ENCODE peak calls at places on chromosomes 5 and 9, in ten cellular contexts. One of them, this sample, is unnamed.

GRCh38 chr5:131530706-131531331 is 104.2 kb downstream of the RAPGEF6 start:
- DNase-seq in lower leg skin: no peak
- DNase-seq in PC-3: no peak
- DNase-seq in HFFc6: no peak
- DNase-seq in BJ: no peak
- DNase-seq in psoas muscle: no peak
- DNase-seq in neural crest cell: no peak
- DNase-seq in ovary: no peak
- DNase-seq in tibial artery: no peak
- DNase-seq in choroid plexus epithelial cell: no peak
- DNase-seq in this sample: no peak

GRCh38 chr5:124087752-124088151 is 575.8 kb downstream of the CSNK1G3 start:
- DNase-seq in lower leg skin: no peak
- DNase-seq in PC-3: no peak
- DNase-seq in HFFc6: no peak
- DNase-seq in BJ: no peak
- DNase-seq in psoas muscle: no peak
- DNase-seq in neural crest cell: no peak
- DNase-seq in ovary: no peak
- DNase-seq in tibial artery: no peak
- DNase-seq in choroid plexus epithelial cell: no peak
- DNase-seq in this sample: no peak

GRCh38 chr9:98532574-98532973 is 176.2 kb downstream of the GABBR2 start:
- DNase-seq in lower leg skin: no peak
- DNase-seq in PC-3: no peak
- DNase-seq in HFFc6: no peak
- DNase-seq in BJ: no peak
- DNase-seq in psoas muscle: no peak
- DNase-seq in neural crest cell: no peak
- DNase-seq in ovary: no peak
- DNase-seq in tibial artery: no peak
- DNase-seq in choroid plexus epithelial cell: no peak
- DNase-seq in this sample: no peak

GRCh38 chr5:144249755-144250464 is 79.2 kb downstream of the KCTD16 start:
- DNase-seq in lower leg skin: no peak
- DNase-seq in PC-3: no peak
- DNase-seq in HFFc6: no peak
- DNase-seq in BJ: no peak
- DNase-seq in psoas muscle: no peak
- DNase-seq in neural crest cell: no peak
- DNase-seq in ovary: no peak
- DNase-seq in tibial artery: no peak
- DNase-seq in choroid plexus epithelial cell: no peak
- DNase-seq in this sample: no peak

GRCh38 chr5:132877938-132878337 is 4.5 kb downstream of the LEAP2 start:
- DNase-seq in lower leg skin: no peak
- DNase-seq in PC-3: peak
- DNase-seq in HFFc6: peak
- DNase-seq in BJ: no peak
- DNase-seq in psoas muscle: peak
- DNase-seq in neural crest cell: no peak
- DNase-seq in ovary: no peak
- DNase-seq in tibial artery: no peak
- DNase-seq in choroid plexus epithelial cell: peak
- DNase-seq in this sample: peak

GRCh38 chr9:10633785-10634184 is 21.0 kb upstream of the PTPRD start:
- DNase-seq in lower leg skin: no peak
- DNase-seq in PC-3: no peak
- DNase-seq in HFFc6: no peak
- DNase-seq in BJ: no peak
- DNase-seq in psoas muscle: no peak
- DNase-seq in neural crest cell: no peak
- DNase-seq in ovary: no peak
- DNase-seq in tibial artery: no peak
- DNase-seq in choroid plexus epithelial cell: no peak
- DNase-seq in this sample: no peak

GRCh38 chr5:131751551-131751950 is 45.3 kb downstream of the FNIP1 start:
- DNase-seq in lower leg skin: no peak
- DNase-seq in PC-3: no peak
- DNase-seq in HFFc6: no peak
- DNase-seq in BJ: no peak
- DNase-seq in psoas muscle: no peak
- DNase-seq in neural crest cell: no peak
- DNase-seq in ovary: no peak
- DNase-seq in tibial artery: no peak
- DNase-seq in choroid plexus epithelial cell: no peak
- DNase-seq in this sample: no peak

GRCh38 chr5:81759632-81760005 is 8.7 kb upstream of the SSBP2 start:
- DNase-seq in lower leg skin: no peak
- DNase-seq in PC-3: no peak
- DNase-seq in HFFc6: no peak
- DNase-seq in BJ: no peak
- DNase-seq in psoas muscle: no peak
- DNase-seq in neural crest cell: no peak
- DNase-seq in ovary: no peak
- DNase-seq in tibial artery: no peak
- DNase-seq in choroid plexus epithelial cell: no peak
- DNase-seq in this sample: no peak

GRCh38 chr5:15500326-15500958 is 462 bp downstream of the FBXL7 start:
- DNase-seq in lower leg skin: peak
- DNase-seq in PC-3: no peak
- DNase-seq in HFFc6: peak
- DNase-seq in BJ: no peak
- DNase-seq in psoas muscle: peak
- DNase-seq in neural crest cell: peak
- DNase-seq in ovary: peak
- DNase-seq in tibial artery: peak
- DNase-seq in choroid plexus epithelial cell: peak
- DNase-seq in this sample: no peak

GRCh38 chr5:125868035-125868434 is 555.2 kb upstream of the GRAMD2B start:
- DNase-seq in lower leg skin: no peak
- DNase-seq in PC-3: no peak
- DNase-seq in HFFc6: no peak
- DNase-seq in BJ: no peak
- DNase-seq in psoas muscle: no peak
- DNase-seq in neural crest cell: no peak
- DNase-seq in ovary: no peak
- DNase-seq in tibial artery: no peak
- DNase-seq in choroid plexus epithelial cell: no peak
- DNase-seq in this sample: peak

GRCh38 chr5:3698412-3698811 is 102.8 kb downstream of the IRX1 start:
- DNase-seq in lower leg skin: no peak
- DNase-seq in PC-3: no peak
- DNase-seq in HFFc6: no peak
- DNase-seq in BJ: no peak
- DNase-seq in psoas muscle: no peak
- DNase-seq in neural crest cell: no peak
- DNase-seq in ovary: no peak
- DNase-seq in tibial artery: no peak
- DNase-seq in choroid plexus epithelial cell: no peak
- DNase-seq in this sample: no peak

GRCh38 chr5:122077451-122078115 is 476 bp downstream of the LOX start:
- DNase-seq in lower leg skin: no peak
- DNase-seq in PC-3: peak
- DNase-seq in HFFc6: no peak
- DNase-seq in BJ: no peak
- DNase-seq in psoas muscle: peak
- DNase-seq in neural crest cell: peak
- DNase-seq in ovary: peak
- DNase-seq in tibial artery: peak
- DNase-seq in choroid plexus epithelial cell: peak
- DNase-seq in this sample: peak

DNA sequence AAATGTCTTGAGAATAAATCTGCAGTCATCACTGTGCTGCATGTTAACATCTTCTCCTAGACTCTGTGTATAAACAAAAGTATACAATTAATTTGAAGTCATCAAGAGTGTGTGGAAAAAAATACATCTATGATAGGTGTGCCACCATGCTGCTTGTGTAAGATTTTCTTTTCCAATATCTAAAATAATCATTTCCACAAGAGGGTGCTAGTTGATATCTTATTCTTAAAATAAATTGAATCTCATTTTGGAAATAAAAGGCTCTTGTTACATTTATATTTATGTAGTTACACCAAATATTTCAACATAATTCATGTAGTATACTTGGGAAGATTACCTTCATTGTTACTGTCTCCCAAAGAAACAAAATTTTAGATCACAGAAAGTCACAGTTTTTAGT is 14.1 kb upstream of the MOCS2 start:
- DNase-seq in lower leg skin: no peak
- DNase-seq in PC-3: peak
- DNase-seq in HFFc6: no peak
- DNase-seq in BJ: no peak
- DNase-seq in psoas muscle: no peak
- DNase-seq in neural crest cell: no peak
- DNase-seq in ovary: no peak
- DNase-seq in tibial artery: no peak
- DNase-seq in choroid plexus epithelial cell: peak
- DNase-seq in this sample: peak
- TF ChIP-seq CTCF in lower leg skin: no peak
- TF ChIP-seq CTCF in PC-3: peak
- TF ChIP-seq CTCF in HFFc6: peak
- TF ChIP-seq CTCF in BJ: no peak
- TF ChIP-seq CTCF in psoas muscle: no peak
- TF ChIP-seq CTCF in neural crest cell: peak
- TF ChIP-seq CTCF in ovary: no peak
- TF ChIP-seq CTCF in tibial artery: peak
- TF ChIP-seq CTCF in choroid plexus epithelial cell: peak
- TF ChIP-seq CTCF in this sample: peak

GRCh38 chr5:41924872-41925554 is at the start of gene FBXO4:
- DNase-seq in lower leg skin: peak
- DNase-seq in PC-3: peak
- DNase-seq in HFFc6: peak
- DNase-seq in BJ: peak
- DNase-seq in psoas muscle: peak
- DNase-seq in neural crest cell: peak
- DNase-seq in ovary: peak
- DNase-seq in tibial artery: peak
- DNase-seq in choroid plexus epithelial cell: peak
- DNase-seq in this sample: peak
- TF ChIP-seq CTCF in lower leg skin: no peak
- TF ChIP-seq CTCF in PC-3: peak
- TF ChIP-seq CTCF in HFFc6: peak
- TF ChIP-seq CTCF in BJ: peak
- TF ChIP-seq CTCF in psoas muscle: peak
- TF ChIP-seq CTCF in neural crest cell: peak
- TF ChIP-seq CTCF in ovary: peak
- TF ChIP-seq CTCF in tibial artery: peak
- TF ChIP-seq CTCF in choroid plexus epithelial cell: peak
- TF ChIP-seq CTCF in this sample: peak

GRCh38 chr5:111469293-111469896 is 42.9 kb downstream of the STARD4 start:
- DNase-seq in lower leg skin: no peak
- DNase-seq in PC-3: no peak
- DNase-seq in HFFc6: no peak
- DNase-seq in BJ: no peak
- DNase-seq in psoas muscle: no peak
- DNase-seq in neural crest cell: no peak
- DNase-seq in ovary: no peak
- DNase-seq in tibial artery: no peak
- DNase-seq in choroid plexus epithelial cell: no peak
- DNase-seq in this sample: no peak

GRCh38 chr5:111472096-111472495 is 40.2 kb downstream of the STARD4 start:
- DNase-seq in lower leg skin: no peak
- DNase-seq in PC-3: no peak
- DNase-seq in HFFc6: no peak
- DNase-seq in BJ: no peak
- DNase-seq in psoas muscle: no peak
- DNase-seq in neural crest cell: no peak
- DNase-seq in ovary: no peak
- DNase-seq in tibial artery: no peak
- DNase-seq in choroid plexus epithelial cell: no peak
- DNase-seq in this sample: no peak

GRCh38 chr5:111472579-111472978 is 39.8 kb downstream of the STARD4 start:
- DNase-seq in lower leg skin: no peak
- DNase-seq in PC-3: no peak
- DNase-seq in HFFc6: no peak
- DNase-seq in BJ: no peak
- DNase-seq in psoas muscle: no peak
- DNase-seq in neural crest cell: no peak
- DNase-seq in ovary: no peak
- DNase-seq in tibial artery: no peak
- DNase-seq in choroid plexus epithelial cell: no peak
- DNase-seq in this sample: no peak

GRCh38 chr5:111469905-111470304 is 42.4 kb downstream of the STARD4 start:
- DNase-seq in lower leg skin: no peak
- DNase-seq in PC-3: no peak
- DNase-seq in HFFc6: no peak
- DNase-seq in BJ: no peak
- DNase-seq in psoas muscle: no peak
- DNase-seq in neural crest cell: no peak
- DNase-seq in ovary: no peak
- DNase-seq in tibial artery: no peak
- DNase-seq in choroid plexus epithelial cell: no peak
- DNase-seq in this sample: no peak
- TF ChIP-seq CTCF in lower leg skin: no peak
- TF ChIP-seq CTCF in PC-3: no peak
- TF ChIP-seq CTCF in HFFc6: no peak
- TF ChIP-seq CTCF in BJ: no peak
- TF ChIP-seq CTCF in psoas muscle: no peak
- TF ChIP-seq CTCF in neural crest cell: no peak
- TF ChIP-seq CTCF in ovary: no peak
- TF ChIP-seq CTCF in tibial artery: no peak
- TF ChIP-seq CTCF in choroid plexus epithelial cell: peak
- TF ChIP-seq CTCF in this sample: no peak

GRCh38 chr5:151003503-151003860 is 16.9 kb upstream of the GPX3 start:
- DNase-seq in lower leg skin: no peak
- DNase-seq in PC-3: no peak
- DNase-seq in HFFc6: no peak
- DNase-seq in BJ: no peak
- DNase-seq in psoas muscle: no peak
- DNase-seq in neural crest cell: no peak
- DNase-seq in ovary: no peak
- DNase-seq in tibial artery: no peak
- DNase-seq in choroid plexus epithelial cell: no peak
- DNase-seq in this sample: no peak

GRCh38 chr5:151004499-151004898 is 15.9 kb upstream of the GPX3 start:
- DNase-seq in lower leg skin: no peak
- DNase-seq in PC-3: no peak
- DNase-seq in HFFc6: no peak
- DNase-seq in BJ: no peak
- DNase-seq in psoas muscle: no peak
- DNase-seq in neural crest cell: no peak
- DNase-seq in ovary: no peak
- DNase-seq in tibial artery: no peak
- DNase-seq in choroid plexus epithelial cell: no peak
- DNase-seq in this sample: no peak

GRCh38 chr5:151001436-151001835 is 19.0 kb upstream of the GPX3 start:
- DNase-seq in lower leg skin: no peak
- DNase-seq in PC-3: no peak
- DNase-seq in HFFc6: no peak
- DNase-seq in BJ: no peak
- DNase-seq in psoas muscle: no peak
- DNase-seq in neural crest cell: no peak
- DNase-seq in ovary: no peak
- DNase-seq in tibial artery: no peak
- DNase-seq in choroid plexus epithelial cell: no peak
- DNase-seq in this sample: no peak

GRCh38 chr5:151002681-151003502 is 17.5 kb upstream of the GPX3 start:
- DNase-seq in lower leg skin: no peak
- DNase-seq in PC-3: no peak
- DNase-seq in HFFc6: no peak
- DNase-seq in BJ: no peak
- DNase-seq in psoas muscle: no peak
- DNase-seq in neural crest cell: no peak
- DNase-seq in ovary: no peak
- DNase-seq in tibial artery: no peak
- DNase-seq in choroid plexus epithelial cell: no peak
- DNase-seq in this sample: no peak

GRCh38 chr5:151002250-151002649 is 18.1 kb upstream of the GPX3 start:
- DNase-seq in lower leg skin: no peak
- DNase-seq in PC-3: peak
- DNase-seq in HFFc6: peak
- DNase-seq in BJ: no peak
- DNase-seq in psoas muscle: no peak
- DNase-seq in neural crest cell: no peak
- DNase-seq in ovary: peak
- DNase-seq in tibial artery: no peak
- DNase-seq in choroid plexus epithelial cell: peak
- DNase-seq in this sample: peak
- TF ChIP-seq CTCF in lower leg skin: no peak
- TF ChIP-seq CTCF in PC-3: peak
- TF ChIP-seq CTCF in HFFc6: peak
- TF ChIP-seq CTCF in BJ: peak
- TF ChIP-seq CTCF in psoas muscle: peak
- TF ChIP-seq CTCF in neural crest cell: peak
- TF ChIP-seq CTCF in ovary: peak
- TF ChIP-seq CTCF in tibial artery: peak
- TF ChIP-seq CTCF in choroid plexus epithelial cell: peak
- TF ChIP-seq CTCF in this sample: peak